ENCODE peak calls at places on chromosomes 7 and 10, in seven cellular contexts. P is central memory CD4-positive, alpha-beta T cell; C is H9; I is mucosa of descending colon; L is Panc1; F is endothelial cell; O is amygdala. J is an unnamed sample.

GRCh38 chr7:71221549-71221948 is 89.6 kb downstream of the GALNT17 start:
- DNase-seq in P (no peak), C (no peak), I (no peak), L (no peak), F (no peak), O (no peak), J (no peak)

GRCh38 chr7:159125104-159125943 is 19.3 kb downstream of the VIPR2 start:
- DNase-seq in P (no peak), C (peak; percentile 10), I (no peak), L (no peak), F (no peak), O (no peak), J (no peak)

GRCh38 chr10:109105725-109106124 is 817.6 kb downstream of the XPNPEP1 start:
- DNase-seq in P (no peak), C (no peak), I (no peak), L (no peak), F (no peak), O (no peak), J (no peak)

GRCh38 chr10:5291501-5292195 is 73.1 kb upstream of the UCN3 start:
- DNase-seq in P (peak; percentile 78), C (no peak), I (peak; percentile 68), L (no peak), F (no peak), O (no peak), J (peak; percentile 38)

GRCh38 chr10:69421611-69422308 is 5.0 kb upstream of the TACR2 start:
- DNase-seq in P (no peak), C (no peak), I (no peak), L (no peak), F (no peak), O (no peak), J (no peak)

GRCh38 chr7:3232228-3232627 is 68.8 kb upstream of the SDK1 start:
- DNase-seq in P (no peak), C (no peak), I (no peak), L (no peak), F (no peak), O (no peak), J (no peak)

GRCh38 chr7:49790209-49790608 is 16.8 kb downstream of the VWC2 start:
- DNase-seq in P (no peak), C (no peak), I (no peak), L (no peak), F (no peak), O (no peak), J (no peak)

GRCh38 chr7:142338633-142339501 is 81.0 kb upstream of the PRSS58 start:
- DNase-seq in P (no peak), C (peak; percentile 88), I (no peak), L (no peak), F (peak; percentile 74), O (no peak), J (no peak)

GRCh38 chr10:15621116-15621515 is 98.6 kb downstream of the ITGA8 start:
- DNase-seq in P (no peak), C (no peak), I (no peak), L (no peak), F (no peak), O (no peak), J (no peak)

GRCh38 chr7:144776447-144776846 is 59.4 kb downstream of the TPK1 start:
- DNase-seq in P (no peak), C (no peak), I (no peak), L (no peak), F (no peak), O (no peak), J (no peak)

GRCh38 chr10:75250934-75251333 is 15.2 kb upstream of the COMTD1 start:
- DNase-seq in P (no peak), C (no peak), I (no peak), L (no peak), F (no peak), O (no peak), J (no peak)

GRCh38 chr10:74056081-74056818 is 58.3 kb downstream of the VCL start:
- DNase-seq in P (peak; percentile 7), C (no peak), I (no peak), L (peak; percentile 59), F (no peak), O (no peak), J (peak; percentile 65)

GRCh38 chr7:157645539-157645938 is 308.7 kb downstream of the DNAJB6 start:
- DNase-seq in P (no peak), C (no peak), I (no peak), L (no peak), F (no peak), O (no peak), J (no peak)

GRCh38 chr10:102718220-102718619 is 3.8 kb downstream of the SFXN2 start:
- DNase-seq in P (no peak), C (peak; percentile 54), I (no peak), L (no peak), F (no peak), O (no peak), J (peak; percentile 83)

GRCh38 chr7:149147072-149147729 is at the start of gene ZNF398:
- DNase-seq in P (peak; percentile 80), C (peak; percentile 74), I (peak; percentile 85), L (no peak), F (peak; percentile 83), O (peak; percentile 72), J (peak; percentile 45)

GRCh38 chr10:113456741-113457140 is 96.1 kb upstream of the HABP2 start:
- DNase-seq in P (no peak), C (no peak), I (no peak), L (no peak), F (no peak), O (no peak), J (no peak)

GRCh38 chr7:103729026-103729425 is 260.4 kb downstream of the RELN start:
- DNase-seq in P (no peak), C (no peak), I (no peak), L (no peak), F (no peak), O (no peak), J (no peak)

GRCh38 chr7:159017741-159018140 is 126.9 kb downstream of the VIPR2 start:
- DNase-seq in P (no peak), C (no peak), I (no peak), L (no peak), F (no peak), O (no peak), J (no peak)

J was measured in HepG2.